ENCODE peak calls at places on chromosome 20, in ten cellular contexts. S is AG20443, Z is tibial nerve, M is amniotic epithelial cell, J is Right ventricle myocardium superior, W is type B pancreatic cell, R is Calu3, C is left ventricle myocardium superior, G is EL, P is sciatic nerve. O is an unnamed sample.

GRCh38 chr20:5786930-5787826 is 37.0 kb downstream of the SHLD1 start:
- DNase-seq in S (peak), Z (no peak), M (peak), J (no peak), W (no peak), R (no peak), C (no peak), G (peak), P (no peak), O (no peak)

GRCh38 chr20:61757678-61758555 is 307.8 kb downstream of the TAF4 start:
- DNase-seq in S (no peak), Z (no peak), M (peak), J (no peak), W (no peak), R (no peak), C (no peak), G (peak), P (no peak), O (no peak)

GRCh38 chr20:25258463-25258805 is 10.5 kb downstream of the PYGB start:
- DNase-seq in S (no peak), Z (no peak), M (no peak), J (no peak), W (no peak), R (no peak), C (no peak), G (no peak), P (no peak), O (no peak)

GRCh38 chr20:50302463-50303041 is 111.9 kb downstream of the CEBPB start:
- DNase-seq in S (peak), Z (no peak), M (no peak), J (no peak), W (no peak), R (no peak), C (no peak), G (peak), P (peak), O (no peak)

GRCh38 chr20:44231713-44232468 is 15.2 kb upstream of the GDAP1L1 start:
- DNase-seq in S (no peak), Z (no peak), M (no peak), J (no peak), W (no peak), R (no peak), C (no peak), G (no peak), P (no peak), O (no peak)

GRCh38 chr20:23305098-23305497 is 45.5 kb upstream of the NXT1 start:
- DNase-seq in S (peak), Z (peak), M (peak), J (no peak), W (no peak), R (no peak), C (peak), G (no peak), P (no peak), O (no peak)

GRCh38 chr20:4134861-4135379 is 119.6 kb upstream of the RNF24 start:
- DNase-seq in S (no peak), Z (no peak), M (no peak), J (no peak), W (no peak), R (peak), C (no peak), G (no peak), P (no peak), O (no peak)

GRCh38 chr20:37265152-37265551 is 3.5 kb upstream of the GHRH start:
- DNase-seq in S (no peak), Z (no peak), M (peak), J (no peak), W (no peak), R (no peak), C (no peak), G (no peak), P (no peak), O (no peak)

GRCh38 chr20:43963872-43964791 is 49.5 kb downstream of the TOX2 start:
- DNase-seq in S (peak), Z (no peak), M (peak), J (peak), W (no peak), R (no peak), C (peak), G (no peak), P (no peak), O (no peak)

GRCh38 chr20:4401601-4402000 is 320.1 kb upstream of the PRND start:
- DNase-seq in S (peak), Z (no peak), M (no peak), J (no peak), W (no peak), R (no peak), C (no peak), G (no peak), P (no peak), O (no peak)

GRCh38 chr20:61930776-61931475 is 134.8 kb downstream of the TAF4 start:
- DNase-seq in S (no peak), Z (no peak), M (no peak), J (peak), W (no peak), R (no peak), C (peak), G (no peak), P (no peak), O (no peak)

GRCh38 chr20:47768016-47768953 is 17.0 kb downstream of the SULF2 start:
- DNase-seq in S (no peak), Z (no peak), M (peak), J (peak), W (no peak), R (peak), C (peak), G (no peak), P (peak), O (no peak)

GRCh38 chr20:5192570-5193431 is 66.0 kb downstream of the CDS2 start:
- DNase-seq in S (no peak), Z (no peak), M (no peak), J (no peak), W (no peak), R (no peak), C (no peak), G (no peak), P (no peak), O (no peak)

GRCh38 chr20:12318043-12318442 is 400.4 kb downstream of the BTBD3 start:
- DNase-seq in S (no peak), Z (no peak), M (peak), J (no peak), W (no peak), R (no peak), C (no peak), G (no peak), P (no peak), O (no peak)

GRCh38 chr20:19973920-19974620 is 43.1 kb upstream of the NAA20 start:
- DNase-seq in S (peak), Z (peak), M (peak), J (peak), W (no peak), R (no peak), C (peak), G (peak), P (peak), O (peak)

GRCh38 chr20:62741191-62741676 is 32.6 kb downstream of the NTSR1 start:
- DNase-seq in S (no peak), Z (no peak), M (peak), J (peak), W (no peak), R (no peak), C (no peak), G (peak), P (no peak), O (no peak)

GRCh38 chr20:48682529-48683385 is 145.0 kb downstream of the PREX1 start:
- DNase-seq in S (peak), Z (peak), M (peak), J (peak), W (peak), R (peak), C (peak), G (peak), P (peak), O (peak)

GRCh38 chr20:59153355-59153681 is 10.3 kb upstream of the ZNF831 start:
- DNase-seq in S (no peak), Z (no peak), M (no peak), J (peak), W (no peak), R (no peak), C (peak), G (no peak), P (no peak), O (peak)

GRCh38 chr20:62198931-62199330 is 16.1 kb downstream of the MTG2 start:
- DNase-seq in S (no peak), Z (no peak), M (no peak), J (peak), W (no peak), R (no peak), C (peak), G (no peak), P (no peak), O (no peak)

GRCh38 chr20:40990542-40991120 is 38.0 kb upstream of the TOP1 start:
- DNase-seq in S (peak), Z (peak), M (peak), J (peak), W (no peak), R (peak), C (peak), G (peak), P (peak), O (no peak)